ENCODE peak calls at places on chromosomes 11 and 22, in four cellular contexts. One of them, this sample, is unnamed.

GRCh38 chr11:113167599-113167998 is 146.8 kb upstream of the TTC12 start:
- DNase-seq in CD4-positive, alpha-beta memory T cell: no peak
- DNase-seq in LNCaP clone FGC: no peak
- DNase-seq in cardiac fibroblast: no peak
- DNase-seq in this sample: no peak

GRCh38 chr11:123185326-123185725 is 9.7 kb downstream of the CLMP start:
- DNase-seq in CD4-positive, alpha-beta memory T cell: no peak
- DNase-seq in LNCaP clone FGC: no peak
- DNase-seq in cardiac fibroblast: no peak
- DNase-seq in this sample: no peak

GRCh38 chr22:42907404-42908081 is 50.5 kb upstream of the ARFGAP3 start:
- DNase-seq in CD4-positive, alpha-beta memory T cell: no peak
- DNase-seq in LNCaP clone FGC: no peak
- DNase-seq in cardiac fibroblast: peak
- DNase-seq in this sample: no peak

GRCh38 chr22:31575190-31575589 is 78.9 kb downstream of the SFI1 start:
- DNase-seq in CD4-positive, alpha-beta memory T cell: no peak
- DNase-seq in LNCaP clone FGC: no peak
- DNase-seq in cardiac fibroblast: no peak
- DNase-seq in this sample: no peak

GRCh38 chr11:45664376-45665205 is 831 bp downstream of the CHST1 start:
- DNase-seq in CD4-positive, alpha-beta memory T cell: no peak
- DNase-seq in LNCaP clone FGC: no peak
- DNase-seq in cardiac fibroblast: no peak
- DNase-seq in this sample: no peak

GRCh38 chr11:104075091-104075490 is 38.7 kb downstream of the DDI1 start:
- DNase-seq in CD4-positive, alpha-beta memory T cell: no peak
- DNase-seq in LNCaP clone FGC: no peak
- DNase-seq in cardiac fibroblast: no peak
- DNase-seq in this sample: no peak

GRCh38 chr11:75079546-75079945 is 17.1 kb downstream of the OR2AT4 start:
- DNase-seq in CD4-positive, alpha-beta memory T cell: no peak
- DNase-seq in LNCaP clone FGC: no peak
- DNase-seq in cardiac fibroblast: no peak
- DNase-seq in this sample: no peak

GRCh38 chr22:41994506-41994905 is 4.1 kb upstream of the WBP2NL start:
- DNase-seq in CD4-positive, alpha-beta memory T cell: no peak
- DNase-seq in LNCaP clone FGC: no peak
- DNase-seq in cardiac fibroblast: no peak
- DNase-seq in this sample: no peak

GRCh38 chr11:114395776-114396175 is 4.5 kb downstream of the C11orf71 start:
- DNase-seq in CD4-positive, alpha-beta memory T cell: no peak
- DNase-seq in LNCaP clone FGC: no peak
- DNase-seq in cardiac fibroblast: no peak
- DNase-seq in this sample: no peak